ENCODE peak calls at places on chromosomes 3 and 15, in six cellular contexts. One of them, this sample, is unnamed.

GRCh38 chr3:98962189-98962930 is 60.9 kb upstream of the DCBLD2 start:
- DNase-seq in RCC 7860: peak; percentile 100
- DNase-seq in HCT116: peak; percentile 92
- DNase-seq in ovary: no peak
- DNase-seq in activated CD4-positive, alpha-beta T cell treated with anti-CD3 and anti-CD28 coated beads, Interleukin-2, amount 50 U/mL, for 48 hours: no peak
- DNase-seq in activated naive CD4-positive, alpha-beta T cell treated with anti-CD3 and anti-CD28 coated beads, Interleukin-2, amount 10 ng/mL, durations not matched to agents 7 days and 5 days: no peak
- DNase-seq in this sample: no peak

GRCh38 chr3:197349368-197349767 is 51.0 kb upstream of the DLG1 start:
- DNase-seq in RCC 7860: no peak
- DNase-seq in HCT116: no peak
- DNase-seq in ovary: no peak
- DNase-seq in activated CD4-positive, alpha-beta T cell treated with anti-CD3 and anti-CD28 coated beads, Interleukin-2, amount 50 U/mL, for 48 hours: no peak
- DNase-seq in activated naive CD4-positive, alpha-beta T cell treated with anti-CD3 and anti-CD28 coated beads, Interleukin-2, amount 10 ng/mL, durations not matched to agents 7 days and 5 days: no peak
- DNase-seq in this sample: no peak

GRCh38 chr3:14175383-14176037 is 2.9 kb downstream of the XPC start:
- DNase-seq in RCC 7860: no peak
- DNase-seq in HCT116: no peak
- DNase-seq in ovary: no peak
- DNase-seq in activated CD4-positive, alpha-beta T cell treated with anti-CD3 and anti-CD28 coated beads, Interleukin-2, amount 50 U/mL, for 48 hours: peak; percentile 35
- DNase-seq in activated naive CD4-positive, alpha-beta T cell treated with anti-CD3 and anti-CD28 coated beads, Interleukin-2, amount 10 ng/mL, durations not matched to agents 7 days and 5 days: peak; percentile 76
- DNase-seq in this sample: no peak

GRCh38 chr15:68200016-68200861 is 4.9 kb downstream of the CALML4 start:
- DNase-seq in RCC 7860: no peak
- DNase-seq in HCT116: no peak
- DNase-seq in ovary: peak; percentile 30
- DNase-seq in activated CD4-positive, alpha-beta T cell treated with anti-CD3 and anti-CD28 coated beads, Interleukin-2, amount 50 U/mL, for 48 hours: no peak
- DNase-seq in activated naive CD4-positive, alpha-beta T cell treated with anti-CD3 and anti-CD28 coated beads, Interleukin-2, amount 10 ng/mL, durations not matched to agents 7 days and 5 days: no peak
- DNase-seq in this sample: no peak

GRCh38 chr15:89670985-89671560 is 8.1 kb downstream of the PLIN1 start:
- DNase-seq in RCC 7860: no peak
- DNase-seq in HCT116: no peak
- DNase-seq in ovary: no peak
- DNase-seq in activated CD4-positive, alpha-beta T cell treated with anti-CD3 and anti-CD28 coated beads, Interleukin-2, amount 50 U/mL, for 48 hours: no peak
- DNase-seq in activated naive CD4-positive, alpha-beta T cell treated with anti-CD3 and anti-CD28 coated beads, Interleukin-2, amount 10 ng/mL, durations not matched to agents 7 days and 5 days: no peak
- DNase-seq in this sample: no peak

GRCh38 chr15:34206016-34206415 is 3.9 kb downstream of the KATNBL1 start:
- DNase-seq in RCC 7860: peak; percentile 49
- DNase-seq in HCT116: no peak
- DNase-seq in ovary: no peak
- DNase-seq in activated CD4-positive, alpha-beta T cell treated with anti-CD3 and anti-CD28 coated beads, Interleukin-2, amount 50 U/mL, for 48 hours: no peak
- DNase-seq in activated naive CD4-positive, alpha-beta T cell treated with anti-CD3 and anti-CD28 coated beads, Interleukin-2, amount 10 ng/mL, durations not matched to agents 7 days and 5 days: no peak
- DNase-seq in this sample: no peak

GRCh38 chr3:152330565-152330964 is 61.8 kb downstream of the MBNL1 start:
- DNase-seq in RCC 7860: no peak
- DNase-seq in HCT116: no peak
- DNase-seq in ovary: no peak
- DNase-seq in activated CD4-positive, alpha-beta T cell treated with anti-CD3 and anti-CD28 coated beads, Interleukin-2, amount 50 U/mL, for 48 hours: no peak
- DNase-seq in activated naive CD4-positive, alpha-beta T cell treated with anti-CD3 and anti-CD28 coated beads, Interleukin-2, amount 10 ng/mL, durations not matched to agents 7 days and 5 days: no peak
- DNase-seq in this sample: no peak

GRCh38 chr3:120693439-120694172 is 11.6 kb upstream of the HGD start:
- DNase-seq in RCC 7860: no peak
- DNase-seq in HCT116: no peak
- DNase-seq in ovary: no peak
- DNase-seq in activated CD4-positive, alpha-beta T cell treated with anti-CD3 and anti-CD28 coated beads, Interleukin-2, amount 50 U/mL, for 48 hours: no peak
- DNase-seq in activated naive CD4-positive, alpha-beta T cell treated with anti-CD3 and anti-CD28 coated beads, Interleukin-2, amount 10 ng/mL, durations not matched to agents 7 days and 5 days: no peak
- DNase-seq in this sample: no peak

GRCh38 chr15:85621096-85621495 is 173.6 kb downstream of the KLHL25 start:
- DNase-seq in RCC 7860: no peak
- DNase-seq in HCT116: no peak
- DNase-seq in ovary: no peak
- DNase-seq in activated CD4-positive, alpha-beta T cell treated with anti-CD3 and anti-CD28 coated beads, Interleukin-2, amount 50 U/mL, for 48 hours: no peak
- DNase-seq in activated naive CD4-positive, alpha-beta T cell treated with anti-CD3 and anti-CD28 coated beads, Interleukin-2, amount 10 ng/mL, durations not matched to agents 7 days and 5 days: no peak
- DNase-seq in this sample: no peak

GRCh38 chr3:192940129-192940528 is 22.5 kb upstream of the MB21D2 start:
- DNase-seq in RCC 7860: no peak
- DNase-seq in HCT116: no peak
- DNase-seq in ovary: no peak
- DNase-seq in activated CD4-positive, alpha-beta T cell treated with anti-CD3 and anti-CD28 coated beads, Interleukin-2, amount 50 U/mL, for 48 hours: no peak
- DNase-seq in activated naive CD4-positive, alpha-beta T cell treated with anti-CD3 and anti-CD28 coated beads, Interleukin-2, amount 10 ng/mL, durations not matched to agents 7 days and 5 days: no peak
- DNase-seq in this sample: no peak

GRCh38 chr3:43685921-43686320 is 4.8 kb upstream of the ABHD5 start:
- DNase-seq in RCC 7860: no peak
- DNase-seq in HCT116: no peak
- DNase-seq in ovary: no peak
- DNase-seq in activated CD4-positive, alpha-beta T cell treated with anti-CD3 and anti-CD28 coated beads, Interleukin-2, amount 50 U/mL, for 48 hours: no peak
- DNase-seq in activated naive CD4-positive, alpha-beta T cell treated with anti-CD3 and anti-CD28 coated beads, Interleukin-2, amount 10 ng/mL, durations not matched to agents 7 days and 5 days: no peak
- DNase-seq in this sample: no peak

GRCh38 chr3:164179110-164179774 is 899.1 kb downstream of the SI start:
- DNase-seq in RCC 7860: no peak
- DNase-seq in HCT116: no peak
- DNase-seq in ovary: no peak
- DNase-seq in activated CD4-positive, alpha-beta T cell treated with anti-CD3 and anti-CD28 coated beads, Interleukin-2, amount 50 U/mL, for 48 hours: no peak
- DNase-seq in activated naive CD4-positive, alpha-beta T cell treated with anti-CD3 and anti-CD28 coated beads, Interleukin-2, amount 10 ng/mL, durations not matched to agents 7 days and 5 days: no peak
- DNase-seq in this sample: no peak

GRCh38 chr15:90101969-90102890 is at the start of gene IDH2:
- DNase-seq in RCC 7860: peak; percentile 51
- DNase-seq in HCT116: peak; percentile 38
- DNase-seq in ovary: peak; percentile 81
- DNase-seq in activated CD4-positive, alpha-beta T cell treated with anti-CD3 and anti-CD28 coated beads, Interleukin-2, amount 50 U/mL, for 48 hours: peak; percentile 74
- DNase-seq in activated naive CD4-positive, alpha-beta T cell treated with anti-CD3 and anti-CD28 coated beads, Interleukin-2, amount 10 ng/mL, durations not matched to agents 7 days and 5 days: peak; percentile 81
- DNase-seq in this sample: peak; percentile 74

GRCh38 chr3:46087871-46088270 is 60.6 kb upstream of the XCR1 start:
- DNase-seq in RCC 7860: no peak
- DNase-seq in HCT116: no peak
- DNase-seq in ovary: no peak
- DNase-seq in activated CD4-positive, alpha-beta T cell treated with anti-CD3 and anti-CD28 coated beads, Interleukin-2, amount 50 U/mL, for 48 hours: no peak
- DNase-seq in activated naive CD4-positive, alpha-beta T cell treated with anti-CD3 and anti-CD28 coated beads, Interleukin-2, amount 10 ng/mL, durations not matched to agents 7 days and 5 days: peak; percentile 38
- DNase-seq in this sample: no peak

GRCh38 chr3:37457392-37458065 is 283.1 kb upstream of the LRRFIP2 start:
- DNase-seq in RCC 7860: no peak
- DNase-seq in HCT116: no peak
- DNase-seq in ovary: no peak
- DNase-seq in activated CD4-positive, alpha-beta T cell treated with anti-CD3 and anti-CD28 coated beads, Interleukin-2, amount 50 U/mL, for 48 hours: no peak
- DNase-seq in activated naive CD4-positive, alpha-beta T cell treated with anti-CD3 and anti-CD28 coated beads, Interleukin-2, amount 10 ng/mL, durations not matched to agents 7 days and 5 days: no peak
- DNase-seq in this sample: no peak

GRCh38 chr3:145094355-145094941 is 1066.5 kb downstream of the PLOD2 start:
- DNase-seq in RCC 7860: no peak
- DNase-seq in HCT116: peak; percentile 41
- DNase-seq in ovary: no peak
- DNase-seq in activated CD4-positive, alpha-beta T cell treated with anti-CD3 and anti-CD28 coated beads, Interleukin-2, amount 50 U/mL, for 48 hours: no peak
- DNase-seq in activated naive CD4-positive, alpha-beta T cell treated with anti-CD3 and anti-CD28 coated beads, Interleukin-2, amount 10 ng/mL, durations not matched to agents 7 days and 5 days: no peak
- DNase-seq in this sample: no peak

GRCh38 chr3:151034303-151034702 is 51.2 kb upstream of the MED12L start:
- DNase-seq in RCC 7860: no peak
- DNase-seq in HCT116: no peak
- DNase-seq in ovary: no peak
- DNase-seq in activated CD4-positive, alpha-beta T cell treated with anti-CD3 and anti-CD28 coated beads, Interleukin-2, amount 50 U/mL, for 48 hours: no peak
- DNase-seq in activated naive CD4-positive, alpha-beta T cell treated with anti-CD3 and anti-CD28 coated beads, Interleukin-2, amount 10 ng/mL, durations not matched to agents 7 days and 5 days: no peak
- DNase-seq in this sample: no peak

GRCh38 chr3:69329897-69330296 is 56.0 kb downstream of the FRMD4B start:
- DNase-seq in RCC 7860: peak; percentile 6
- DNase-seq in HCT116: no peak
- DNase-seq in ovary: no peak
- DNase-seq in activated CD4-positive, alpha-beta T cell treated with anti-CD3 and anti-CD28 coated beads, Interleukin-2, amount 50 U/mL, for 48 hours: no peak
- DNase-seq in activated naive CD4-positive, alpha-beta T cell treated with anti-CD3 and anti-CD28 coated beads, Interleukin-2, amount 10 ng/mL, durations not matched to agents 7 days and 5 days: no peak
- DNase-seq in this sample: no peak

GRCh38 chr3:43455233-43455632 is 166.6 kb downstream of the ANO10 start:
- DNase-seq in RCC 7860: peak; percentile 89
- DNase-seq in HCT116: peak; percentile 82
- DNase-seq in ovary: no peak
- DNase-seq in activated CD4-positive, alpha-beta T cell treated with anti-CD3 and anti-CD28 coated beads, Interleukin-2, amount 50 U/mL, for 48 hours: no peak
- DNase-seq in activated naive CD4-positive, alpha-beta T cell treated with anti-CD3 and anti-CD28 coated beads, Interleukin-2, amount 10 ng/mL, durations not matched to agents 7 days and 5 days: no peak
- DNase-seq in this sample: no peak

GRCh38 chr15:79970921-79971434 is at the start of gene BCL2A1:
- DNase-seq in RCC 7860: peak; percentile 91
- DNase-seq in HCT116: no peak
- DNase-seq in ovary: no peak
- DNase-seq in activated CD4-positive, alpha-beta T cell treated with anti-CD3 and anti-CD28 coated beads, Interleukin-2, amount 50 U/mL, for 48 hours: peak; percentile 67
- DNase-seq in activated naive CD4-positive, alpha-beta T cell treated with anti-CD3 and anti-CD28 coated beads, Interleukin-2, amount 10 ng/mL, durations not matched to agents 7 days and 5 days: peak; percentile 70
- DNase-seq in this sample: no peak

GRCh38 chr3:194556086-194557056 is 69.6 kb upstream of the ATP13A3 start:
- DNase-seq in RCC 7860: peak; percentile 54
- DNase-seq in HCT116: no peak
- DNase-seq in ovary: no peak
- DNase-seq in activated CD4-positive, alpha-beta T cell treated with anti-CD3 and anti-CD28 coated beads, Interleukin-2, amount 50 U/mL, for 48 hours: peak; percentile 16
- DNase-seq in activated naive CD4-positive, alpha-beta T cell treated with anti-CD3 and anti-CD28 coated beads, Interleukin-2, amount 10 ng/mL, durations not matched to agents 7 days and 5 days: peak; percentile 36
- DNase-seq in this sample: no peak

GRCh38 chr15:60620707-60621106 is 141.8 kb upstream of the ICE2 start:
- DNase-seq in RCC 7860: no peak
- DNase-seq in HCT116: no peak
- DNase-seq in ovary: no peak
- DNase-seq in activated CD4-positive, alpha-beta T cell treated with anti-CD3 and anti-CD28 coated beads, Interleukin-2, amount 50 U/mL, for 48 hours: no peak
- DNase-seq in activated naive CD4-positive, alpha-beta T cell treated with anti-CD3 and anti-CD28 coated beads, Interleukin-2, amount 10 ng/mL, durations not matched to agents 7 days and 5 days: no peak
- DNase-seq in this sample: no peak

GRCh38 chr3:195083659-195084058 is 187.3 kb downstream of the XXYLT1 start:
- DNase-seq in RCC 7860: no peak
- DNase-seq in HCT116: no peak
- DNase-seq in ovary: no peak
- DNase-seq in activated CD4-positive, alpha-beta T cell treated with anti-CD3 and anti-CD28 coated beads, Interleukin-2, amount 50 U/mL, for 48 hours: no peak
- DNase-seq in activated naive CD4-positive, alpha-beta T cell treated with anti-CD3 and anti-CD28 coated beads, Interleukin-2, amount 10 ng/mL, durations not matched to agents 7 days and 5 days: no peak
- DNase-seq in this sample: no peak

GRCh38 chr15:69075467-69075866 is 61.0 kb downstream of the NOX5 start:
- DNase-seq in RCC 7860: no peak
- DNase-seq in HCT116: no peak
- DNase-seq in ovary: no peak
- DNase-seq in activated CD4-positive, alpha-beta T cell treated with anti-CD3 and anti-CD28 coated beads, Interleukin-2, amount 50 U/mL, for 48 hours: no peak
- DNase-seq in activated naive CD4-positive, alpha-beta T cell treated with anti-CD3 and anti-CD28 coated beads, Interleukin-2, amount 10 ng/mL, durations not matched to agents 7 days and 5 days: no peak
- DNase-seq in this sample: no peak

GRCh38 chr3:9141903-9142302 is 107.5 kb downstream of the SRGAP3 start:
- DNase-seq in RCC 7860: no peak
- DNase-seq in HCT116: no peak
- DNase-seq in ovary: no peak
- DNase-seq in activated CD4-positive, alpha-beta T cell treated with anti-CD3 and anti-CD28 coated beads, Interleukin-2, amount 50 U/mL, for 48 hours: no peak
- DNase-seq in activated naive CD4-positive, alpha-beta T cell treated with anti-CD3 and anti-CD28 coated beads, Interleukin-2, amount 10 ng/mL, durations not matched to agents 7 days and 5 days: no peak
- DNase-seq in this sample: no peak

GRCh38 chr3:126270145-126270811 is 86.9 kb downstream of the KLF15 start:
- DNase-seq in RCC 7860: no peak
- DNase-seq in HCT116: no peak
- DNase-seq in ovary: peak; percentile 81
- DNase-seq in activated CD4-positive, alpha-beta T cell treated with anti-CD3 and anti-CD28 coated beads, Interleukin-2, amount 50 U/mL, for 48 hours: no peak
- DNase-seq in activated naive CD4-positive, alpha-beta T cell treated with anti-CD3 and anti-CD28 coated beads, Interleukin-2, amount 10 ng/mL, durations not matched to agents 7 days and 5 days: no peak
- DNase-seq in this sample: no peak

GRCh38 chr15:101470548-101471239 is 18.8 kb downstream of the PCSK6 start:
- DNase-seq in RCC 7860: no peak
- DNase-seq in HCT116: no peak
- DNase-seq in ovary: peak; percentile 3
- DNase-seq in activated CD4-positive, alpha-beta T cell treated with anti-CD3 and anti-CD28 coated beads, Interleukin-2, amount 50 U/mL, for 48 hours: no peak
- DNase-seq in activated naive CD4-positive, alpha-beta T cell treated with anti-CD3 and anti-CD28 coated beads, Interleukin-2, amount 10 ng/mL, durations not matched to agents 7 days and 5 days: no peak
- DNase-seq in this sample: no peak

GRCh38 chr15:64854041-64854440 is 12.3 kb downstream of the PLEKHO2 start:
- DNase-seq in RCC 7860: no peak
- DNase-seq in HCT116: no peak
- DNase-seq in ovary: no peak
- DNase-seq in activated CD4-positive, alpha-beta T cell treated with anti-CD3 and anti-CD28 coated beads, Interleukin-2, amount 50 U/mL, for 48 hours: no peak
- DNase-seq in activated naive CD4-positive, alpha-beta T cell treated with anti-CD3 and anti-CD28 coated beads, Interleukin-2, amount 10 ng/mL, durations not matched to agents 7 days and 5 days: no peak
- DNase-seq in this sample: no peak

This sample was measured in breast epithelium.